ENCODE peak calls at places on chromosomes 13 and 19, in seven cellular contexts. One of them, this sample, is unnamed.

GRCh38 chr19:484494-484893 is 11.8 kb upstream of the MADCAM1 start:
- DNase-seq in IMR-90: no peak
- DNase-seq in ovary: no peak
- DNase-seq in fibroblast of lung: no peak
- DNase-seq in adrenal gland: no peak
- DNase-seq in neural progenitor cell: no peak
- DNase-seq in mucosa of descending colon: no peak
- DNase-seq in this sample: no peak

GRCh38 chr19:7681336-7682174 is 922 bp downstream of the TRAPPC5 start:
- DNase-seq in IMR-90: peak; percentile 70
- DNase-seq in ovary: peak; percentile 62
- DNase-seq in fibroblast of lung: peak; percentile 60
- DNase-seq in adrenal gland: peak; percentile 92
- DNase-seq in neural progenitor cell: peak; percentile 92
- DNase-seq in mucosa of descending colon: peak; percentile 88
- DNase-seq in this sample: peak; percentile 86

GRCh38 chr13:75760182-75760981 is 124.3 kb downstream of the LMO7 start:
- DNase-seq in IMR-90: peak; percentile 33
- DNase-seq in ovary: no peak
- DNase-seq in fibroblast of lung: peak; percentile 26
- DNase-seq in adrenal gland: no peak
- DNase-seq in neural progenitor cell: no peak
- DNase-seq in mucosa of descending colon: peak; percentile 54
- DNase-seq in this sample: peak; percentile 27

GRCh38 chr13:79346300-79346914 is 59.6 kb downstream of the RBM26 start:
- DNase-seq in IMR-90: no peak
- DNase-seq in ovary: no peak
- DNase-seq in fibroblast of lung: peak; percentile 28
- DNase-seq in adrenal gland: no peak
- DNase-seq in neural progenitor cell: no peak
- DNase-seq in mucosa of descending colon: no peak
- DNase-seq in this sample: no peak

GRCh38 chr19:6103217-6103644 is 7.1 kb downstream of the RFX2 start:
- DNase-seq in IMR-90: peak; percentile 87
- DNase-seq in ovary: peak; percentile 75
- DNase-seq in fibroblast of lung: peak; percentile 94
- DNase-seq in adrenal gland: peak; percentile 92
- DNase-seq in neural progenitor cell: no peak
- DNase-seq in mucosa of descending colon: no peak
- DNase-seq in this sample: peak; percentile 44

GRCh38 chr13:113803409-113804016 is 44.5 kb downstream of the TMEM255B start:
- DNase-seq in IMR-90: no peak
- DNase-seq in ovary: no peak
- DNase-seq in fibroblast of lung: no peak
- DNase-seq in adrenal gland: no peak
- DNase-seq in neural progenitor cell: no peak
- DNase-seq in mucosa of descending colon: peak; percentile 40
- DNase-seq in this sample: no peak

GRCh38 chr19:40263440-40264313 is 21.5 kb downstream of the AKT2 start:
- DNase-seq in IMR-90: no peak
- DNase-seq in ovary: no peak
- DNase-seq in fibroblast of lung: no peak
- DNase-seq in adrenal gland: no peak
- DNase-seq in neural progenitor cell: no peak
- DNase-seq in mucosa of descending colon: no peak
- DNase-seq in this sample: no peak

GRCh38 chr19:30855475-30855874 is 483.3 kb downstream of the ZNF536 start:
- DNase-seq in IMR-90: no peak
- DNase-seq in ovary: no peak
- DNase-seq in fibroblast of lung: no peak
- DNase-seq in adrenal gland: no peak
- DNase-seq in neural progenitor cell: no peak
- DNase-seq in mucosa of descending colon: no peak
- DNase-seq in this sample: no peak

GRCh38 chr13:85141425-85141824 is 657.8 kb downstream of the SLITRK6 start:
- DNase-seq in IMR-90: no peak
- DNase-seq in ovary: no peak
- DNase-seq in fibroblast of lung: no peak
- DNase-seq in adrenal gland: no peak
- DNase-seq in neural progenitor cell: peak; percentile 56
- DNase-seq in mucosa of descending colon: no peak
- DNase-seq in this sample: no peak

GRCh38 chr13:73691891-73692290 is 442.3 kb downstream of the KLF12 start:
- DNase-seq in IMR-90: no peak
- DNase-seq in ovary: no peak
- DNase-seq in fibroblast of lung: no peak
- DNase-seq in adrenal gland: no peak
- DNase-seq in neural progenitor cell: no peak
- DNase-seq in mucosa of descending colon: no peak
- DNase-seq in this sample: no peak

GRCh38 chr19:10551698-10552301 is 8.1 kb downstream of the ATG4D start:
- DNase-seq in IMR-90: no peak
- DNase-seq in ovary: no peak
- DNase-seq in fibroblast of lung: no peak
- DNase-seq in adrenal gland: no peak
- DNase-seq in neural progenitor cell: no peak
- DNase-seq in mucosa of descending colon: no peak
- DNase-seq in this sample: no peak

GRCh38 chr19:55131421-55131820 is 14.0 kb upstream of the PPP1R12C start:
- DNase-seq in IMR-90: peak; percentile 57
- DNase-seq in ovary: no peak
- DNase-seq in fibroblast of lung: no peak
- DNase-seq in adrenal gland: no peak
- DNase-seq in neural progenitor cell: no peak
- DNase-seq in mucosa of descending colon: no peak
- DNase-seq in this sample: no peak

GRCh38 chr19:51703655-51704515 is 10.8 kb downstream of the SPACA6 start:
- DNase-seq in IMR-90: peak; percentile 89
- DNase-seq in ovary: peak; percentile 98
- DNase-seq in fibroblast of lung: peak; percentile 92
- DNase-seq in adrenal gland: peak; percentile 96
- DNase-seq in neural progenitor cell: peak; percentile 97
- DNase-seq in mucosa of descending colon: peak; percentile 98
- DNase-seq in this sample: peak; percentile 96

GRCh38 chr13:29801102-29801501 is 49.3 kb downstream of the UBL3 start:
- DNase-seq in IMR-90: no peak
- DNase-seq in ovary: no peak
- DNase-seq in fibroblast of lung: no peak
- DNase-seq in adrenal gland: no peak
- DNase-seq in neural progenitor cell: no peak
- DNase-seq in mucosa of descending colon: no peak
- DNase-seq in this sample: no peak

GRCh38 chr19:52270266-52270885 is 989 bp downstream of the ZNF766 start:
- DNase-seq in IMR-90: peak; percentile 17
- DNase-seq in ovary: no peak
- DNase-seq in fibroblast of lung: peak; percentile 15
- DNase-seq in adrenal gland: peak; percentile 19
- DNase-seq in neural progenitor cell: peak; percentile 29
- DNase-seq in mucosa of descending colon: no peak
- DNase-seq in this sample: no peak

GRCh38 chr13:33186851-33187250 is 98.7 kb downstream of the STARD13 start:
- DNase-seq in IMR-90: peak; percentile 89
- DNase-seq in ovary: no peak
- DNase-seq in fibroblast of lung: peak; percentile 94
- DNase-seq in adrenal gland: peak; percentile 20
- DNase-seq in neural progenitor cell: no peak
- DNase-seq in mucosa of descending colon: no peak
- DNase-seq in this sample: no peak

GRCh38 chr19:38243279-38243673 is 12.9 kb downstream of the PPP1R14A start:
- DNase-seq in IMR-90: no peak
- DNase-seq in ovary: no peak
- DNase-seq in fibroblast of lung: no peak
- DNase-seq in adrenal gland: no peak
- DNase-seq in neural progenitor cell: no peak
- DNase-seq in mucosa of descending colon: no peak
- DNase-seq in this sample: no peak
- H3K4me3 ChIP-seq in IMR-90: no peak overlapping the region
- H3K4me3 ChIP-seq in ovary: no peak overlapping the region
- H3K4me3 ChIP-seq in fibroblast of lung: no peak overlapping the region
- H3K4me3 ChIP-seq in adrenal gland: peak overlapping the region; percentile 29
- H3K4me3 ChIP-seq in neural progenitor cell: no peak overlapping the region
- H3K4me3 ChIP-seq in mucosa of descending colon: no peak overlapping the region
- H3K4me3 ChIP-seq in this sample: peak overlapping the region; percentile 34

GRCh38 chr13:96860829-96861228 is 133.4 kb downstream of the OXGR1 start:
- DNase-seq in IMR-90: no peak
- DNase-seq in ovary: no peak
- DNase-seq in fibroblast of lung: no peak
- DNase-seq in adrenal gland: no peak
- DNase-seq in neural progenitor cell: no peak
- DNase-seq in mucosa of descending colon: no peak
- DNase-seq in this sample: no peak

GRCh38 chr13:96862093-96862492 is 132.2 kb downstream of the OXGR1 start:
- DNase-seq in IMR-90: no peak
- DNase-seq in ovary: no peak
- DNase-seq in fibroblast of lung: no peak
- DNase-seq in adrenal gland: no peak
- DNase-seq in neural progenitor cell: no peak
- DNase-seq in mucosa of descending colon: no peak
- DNase-seq in this sample: no peak

GRCh38 chr13:96858133-96858826 is 136.0 kb downstream of the OXGR1 start:
- DNase-seq in IMR-90: no peak
- DNase-seq in ovary: no peak
- DNase-seq in fibroblast of lung: no peak
- DNase-seq in adrenal gland: no peak
- DNase-seq in neural progenitor cell: no peak
- DNase-seq in mucosa of descending colon: no peak
- DNase-seq in this sample: no peak
- TF ChIP-seq CTCF in IMR-90: no peak
- TF ChIP-seq CTCF in ovary: no peak
- TF ChIP-seq CTCF in fibroblast of lung: no peak
- TF ChIP-seq CTCF in adrenal gland: no peak
- TF ChIP-seq CTCF in neural progenitor cell: no peak
- TF ChIP-seq CTCF in mucosa of descending colon: no peak
- TF ChIP-seq CTCF in this sample: no peak

GRCh38 chr19:1764293-1764683 is 11.0 kb downstream of the ONECUT3 start:
- DNase-seq in IMR-90: no peak
- DNase-seq in ovary: no peak
- DNase-seq in fibroblast of lung: no peak
- DNase-seq in adrenal gland: no peak
- DNase-seq in neural progenitor cell: no peak
- DNase-seq in mucosa of descending colon: no peak
- DNase-seq in this sample: no peak
- H3K4me1 ChIP-seq in IMR-90: no peaks in the 10 kb centered on the region
- H3K4me1 ChIP-seq in ovary: no peaks in the 10 kb centered on the region
- H3K4me1 ChIP-seq in fibroblast of lung: no peaks in the 10 kb centered on the region
- H3K4me1 ChIP-seq in adrenal gland: no peaks in the 10 kb centered on the region
- H3K4me1 ChIP-seq in neural progenitor cell: no peaks in the 10 kb centered on the region
- H3K4me1 ChIP-seq in mucosa of descending colon: no peaks in the 10 kb centered on the region
- H3K4me1 ChIP-seq in this sample: no peaks in the 10 kb centered on the region

GRCh38 chr13:99659234-99659633 is 158.0 kb downstream of the TM9SF2 start:
- DNase-seq in IMR-90: no peak
- DNase-seq in ovary: no peak
- DNase-seq in fibroblast of lung: no peak
- DNase-seq in adrenal gland: no peak
- DNase-seq in neural progenitor cell: peak; percentile 21
- DNase-seq in mucosa of descending colon: no peak
- DNase-seq in this sample: no peak
- H3K4me3 ChIP-seq in IMR-90: no peak overlapping the region
- H3K4me3 ChIP-seq in ovary: no peak overlapping the region
- H3K4me3 ChIP-seq in fibroblast of lung: no peak overlapping the region
- H3K4me3 ChIP-seq in adrenal gland: no peak overlapping the region
- H3K4me3 ChIP-seq in neural progenitor cell: peak overlapping the region; percentile 47
- H3K4me3 ChIP-seq in mucosa of descending colon: no peak overlapping the region
- H3K4me3 ChIP-seq in this sample: no peak overlapping the region

GRCh38 chr19:3525052-3525451 is 13.9 kb upstream of the TEKTIP1 start:
- DNase-seq in IMR-90: no peak
- DNase-seq in ovary: no peak
- DNase-seq in fibroblast of lung: no peak
- DNase-seq in adrenal gland: no peak
- DNase-seq in neural progenitor cell: no peak
- DNase-seq in mucosa of descending colon: peak; percentile 47
- DNase-seq in this sample: no peak

GRCh38 chr19:3528539-3529211 is 10.3 kb upstream of the TEKTIP1 start:
- DNase-seq in IMR-90: no peak
- DNase-seq in ovary: no peak
- DNase-seq in fibroblast of lung: no peak
- DNase-seq in adrenal gland: no peak
- DNase-seq in neural progenitor cell: no peak
- DNase-seq in mucosa of descending colon: no peak
- DNase-seq in this sample: no peak

GRCh38 chr19:3527250-3527910 is 11.6 kb upstream of the TEKTIP1 start:
- DNase-seq in IMR-90: no peak
- DNase-seq in ovary: no peak
- DNase-seq in fibroblast of lung: no peak
- DNase-seq in adrenal gland: no peak
- DNase-seq in neural progenitor cell: no peak
- DNase-seq in mucosa of descending colon: peak; percentile 20
- DNase-seq in this sample: no peak

GRCh38 chr19:3528080-3528479 is 10.9 kb upstream of the TEKTIP1 start:
- DNase-seq in IMR-90: no peak
- DNase-seq in ovary: no peak
- DNase-seq in fibroblast of lung: no peak
- DNase-seq in adrenal gland: no peak
- DNase-seq in neural progenitor cell: no peak
- DNase-seq in mucosa of descending colon: no peak
- DNase-seq in this sample: no peak

GRCh38 chr19:3526507-3527244 is 12.3 kb upstream of the TEKTIP1 start:
- DNase-seq in IMR-90: no peak
- DNase-seq in ovary: peak; percentile 19
- DNase-seq in fibroblast of lung: no peak
- DNase-seq in adrenal gland: no peak
- DNase-seq in neural progenitor cell: no peak
- DNase-seq in mucosa of descending colon: peak; percentile 30
- DNase-seq in this sample: no peak
- TF ChIP-seq CTCF in IMR-90: no peak
- TF ChIP-seq CTCF in ovary: no peak
- TF ChIP-seq CTCF in fibroblast of lung: no peak
- TF ChIP-seq CTCF in adrenal gland: no peak
- TF ChIP-seq CTCF in neural progenitor cell: peak; percentile 34
- TF ChIP-seq CTCF in mucosa of descending colon: no peak
- TF ChIP-seq CTCF in this sample: no peak

This sample was measured in testis.